ENCODE peak calls at places on chromosome 14, in six cellular contexts. One of them, this sample, is unnamed.

GRCh38 chr14:105126970-105127307 is 41.6 kb downstream of the JAG2 start:
- DNase-seq in iPS-NIHi11: no peak
- DNase-seq in caudate nucleus: no peak
- DNase-seq in A172: no peak
- DNase-seq in anterior cingulate cortex: no peak
- DNase-seq in HS-27A: no peak
- DNase-seq in this sample: no peak

GRCh38 chr14:33457617-33458016 is 493.3 kb downstream of the EGLN3 start:
- DNase-seq in A172: no peak
- DNase-seq in anterior cingulate cortex: no peak
- DNase-seq in iPS-NIHi11: no peak
- DNase-seq in HS-27A: no peak
- DNase-seq in caudate nucleus: no peak
- DNase-seq in this sample: no peak

GRCh38 chr14:89176090-89176757 is 240.8 kb downstream of the FOXN3 start:
- DNase-seq in caudate nucleus: no peak
- DNase-seq in anterior cingulate cortex: no peak
- DNase-seq in HS-27A: no peak
- DNase-seq in iPS-NIHi11: no peak
- DNase-seq in A172: no peak
- DNase-seq in this sample: no peak

GRCh38 chr14:105387530-105387922 is 10.8 kb upstream of the TEX22 start:
- DNase-seq in caudate nucleus: no peak
- DNase-seq in iPS-NIHi11: no peak
- DNase-seq in HS-27A: no peak
- DNase-seq in anterior cingulate cortex: no peak
- DNase-seq in A172: no peak
- DNase-seq in this sample: no peak

GRCh38 chr14:21405097-21405496 is 21.3 kb upstream of the SUPT16H start:
- DNase-seq in iPS-NIHi11: no peak
- DNase-seq in anterior cingulate cortex: no peak
- DNase-seq in caudate nucleus: no peak
- DNase-seq in HS-27A: no peak
- DNase-seq in A172: no peak
- DNase-seq in this sample: no peak

GRCh38 chr14:69133206-69134125 is 19.5 kb downstream of the DCAF5 start:
- DNase-seq in iPS-NIHi11: no peak
- DNase-seq in HS-27A: no peak
- DNase-seq in A172: peak
- DNase-seq in anterior cingulate cortex: no peak
- DNase-seq in caudate nucleus: no peak
- DNase-seq in this sample: no peak

GRCh38 chr14:68784995-68785816 is 7.7 kb downstream of the ZFP36L1 start:
- DNase-seq in caudate nucleus: no peak
- DNase-seq in anterior cingulate cortex: no peak
- DNase-seq in HS-27A: no peak
- DNase-seq in iPS-NIHi11: no peak
- DNase-seq in A172: peak
- DNase-seq in this sample: no peak

GRCh38 chr14:89956294-89957009 is 725 bp downstream of the TDP1 start:
- DNase-seq in iPS-NIHi11: peak
- DNase-seq in anterior cingulate cortex: no peak
- DNase-seq in A172: peak
- DNase-seq in caudate nucleus: peak
- DNase-seq in HS-27A: peak
- DNase-seq in this sample: peak

GRCh38 chr14:102344485-102344884 is 18.2 kb downstream of the CINP start:
- DNase-seq in HS-27A: no peak
- DNase-seq in iPS-NIHi11: no peak
- DNase-seq in anterior cingulate cortex: peak
- DNase-seq in A172: no peak
- DNase-seq in caudate nucleus: peak
- DNase-seq in this sample: no peak

GRCh38 chr14:63186453-63186852 is 17.8 kb upstream of the RHOJ start:
- DNase-seq in anterior cingulate cortex: no peak
- DNase-seq in HS-27A: no peak
- DNase-seq in A172: no peak
- DNase-seq in iPS-NIHi11: no peak
- DNase-seq in caudate nucleus: no peak
- DNase-seq in this sample: no peak

GRCh38 chr14:55361190-55361589 is 50.4 kb downstream of the ATG14 start:
- DNase-seq in anterior cingulate cortex: no peak
- DNase-seq in iPS-NIHi11: no peak
- DNase-seq in HS-27A: no peak
- DNase-seq in A172: no peak
- DNase-seq in caudate nucleus: no peak
- DNase-seq in this sample: no peak

GRCh38 chr14:104753528-104754212 is 723 bp downstream of the SIVA1 start:
- DNase-seq in anterior cingulate cortex: no peak
- DNase-seq in iPS-NIHi11: no peak
- DNase-seq in A172: no peak
- DNase-seq in caudate nucleus: no peak
- DNase-seq in HS-27A: no peak
- DNase-seq in this sample: no peak

GRCh38 chr14:105857816-105858675 is 331.7 kb downstream of the TMEM121 start:
- DNase-seq in caudate nucleus: no peak
- DNase-seq in iPS-NIHi11: no peak
- DNase-seq in A172: no peak
- DNase-seq in HS-27A: no peak
- DNase-seq in anterior cingulate cortex: no peak
- DNase-seq in this sample: no peak

GRCh38 chr14:71021347-71022014 is 114.2 kb downstream of the PCNX1 start:
- DNase-seq in anterior cingulate cortex: no peak
- DNase-seq in A172: peak
- DNase-seq in iPS-NIHi11: no peak
- DNase-seq in caudate nucleus: no peak
- DNase-seq in HS-27A: peak
- DNase-seq in this sample: no peak

GRCh38 chr14:36973806-36974442 is 198.5 kb downstream of the SLC25A21 start:
- DNase-seq in HS-27A: peak
- DNase-seq in anterior cingulate cortex: no peak
- DNase-seq in A172: peak
- DNase-seq in iPS-NIHi11: no peak
- DNase-seq in caudate nucleus: no peak
- DNase-seq in this sample: no peak